ENCODE peak calls at places on chromosomes 7 and 10, in five cellular contexts. H is NCI-H1105; X is endothelial cell; R is RCC 7860; D is activated naive CD4-positive, alpha-beta T cell. K is an unnamed sample.

GRCh38 chr7:144011458-144012230 is 11.5 kb downstream of the OR6B1 start:
- DNase-seq in D (no peak), H (no peak), X (no peak), R (no peak), K (no peak)

GRCh38 chr10:110067960-110068770 is 60.4 kb downstream of the ADD3 start:
- DNase-seq in X (no peak), D (no peak), R (no peak), H (no peak), K (no peak)

GRCh38 chr10:33664070-33664469 is 329.6 kb upstream of the NRP1 start:
- DNase-seq in R (no peak), D (no peak), H (no peak), X (no peak), K (no peak)

GRCh38 chr10:44978570-44979280 is at the start of gene DEPP1:
- DNase-seq in R (peak), H (peak), D (no peak), X (peak), K (peak)

GRCh38 chr7:157396316-157397035 is 59.7 kb downstream of the DNAJB6 start:
- DNase-seq in H (no peak), D (no peak), R (no peak), X (no peak), K (no peak)

GRCh38 chr10:132368881-132369635 is 27.9 kb upstream of the PWWP2B start:
- DNase-seq in X (no peak), D (no peak), R (no peak), H (no peak), K (no peak)

GRCh38 chr10:75461672-75462649 is 30.5 kb downstream of the LRMDA start:
- DNase-seq in X (no peak), H (no peak), R (no peak), D (no peak), K (peak)

GRCh38 chr7:42978496-42978895 is 46.3 kb downstream of the MRPL32 start:
- DNase-seq in D (no peak), H (no peak), R (no peak), X (no peak), K (no peak)

GRCh38 chr7:113698556-113699220 is 220.1 kb downstream of the PPP1R3A start:
- DNase-seq in X (peak), R (peak), D (no peak), H (peak), K (peak)

GRCh38 chr7:131562941-131563340 is 6.5 kb upstream of the PODXL start:
- DNase-seq in H (no peak), R (peak), X (no peak), D (no peak), K (no peak)

GRCh38 chr10:124721295-124722052 is 22.7 kb downstream of the FAM53B start:
- DNase-seq in R (no peak), X (no peak), H (no peak), D (no peak), K (no peak)

GRCh38 chr7:74256446-74257408 is 2.5 kb upstream of the RFC2 start:
- DNase-seq in X (no peak), R (no peak), H (no peak), D (no peak), K (no peak)

GRCh38 chr10:126135177-126135576 is 238.8 kb downstream of the FANK1 start:
- DNase-seq in D (no peak), X (no peak), H (no peak), R (no peak), K (no peak)

GRCh38 chr10:5283305-5284158 is 81.2 kb upstream of the UCN3 start:
- DNase-seq in D (no peak), R (no peak), X (peak), H (peak), K (peak)

GRCh38 chr7:13981070-13981469 is 8.4 kb downstream of the ETV1 start:
- DNase-seq in R (peak), D (no peak), X (peak), H (no peak), K (peak)

GRCh38 chr10:66627156-66627555 is 298.7 kb upstream of the LRRTM3 start:
- DNase-seq in X (peak), R (peak), H (no peak), D (no peak), K (no peak)

GRCh38 chr10:7035111-7035761 is 375.6 kb downstream of the SFMBT2 start:
- DNase-seq in H (no peak), X (no peak), R (no peak), D (no peak), K (no peak)